ENCODE peak calls at places on chromosomes 2 and 18, in seven cellular contexts. D is lower lobe of right lung, L is type B pancreatic cell, K is endodermal cell, W is progenitor cell of endocrine pancreas, B is astrocyte of the spinal cord, Q is HFFc6. N is an unnamed sample.

GRCh38 chr2:217899231-217900009 is 103.4 kb downstream of the TNS1 start:
- DNase-seq in D (peak), L (no peak), K (peak), W (peak), B (peak), Q (peak), N (no peak)

GRCh38 chr2:23776021-23776420 is 150.9 kb downstream of the ATAD2B start:
- DNase-seq in D (no peak), L (no peak), K (no peak), W (no peak), B (no peak), Q (no peak), N (no peak)

GRCh38 chr2:65991864-65992554 is 442.9 kb upstream of the MEIS1 start:
- DNase-seq in D (no peak), L (no peak), K (no peak), W (no peak), B (no peak), Q (no peak), N (no peak)

GRCh38 chr2:160268382-160268781 is 68.3 kb upstream of the ITGB6 start:
- DNase-seq in D (no peak), L (no peak), K (no peak), W (no peak), B (no peak), Q (no peak), N (no peak)

GRCh38 chr18:71707985-71708500 is 836.1 kb downstream of the CBLN2 start:
- DNase-seq in D (no peak), L (no peak), K (no peak), W (no peak), B (no peak), Q (no peak), N (no peak)

GRCh38 chr18:79855147-79855910 is 57.6 kb downstream of the KCNG2 start:
- DNase-seq in D (no peak), L (peak), K (no peak), W (no peak), B (no peak), Q (no peak), N (no peak)

GRCh38 chr2:96847586-96847985 is 3.8 kb upstream of the ANKRD23 start:
- DNase-seq in D (no peak), L (no peak), K (no peak), W (no peak), B (no peak), Q (no peak), N (no peak)

GRCh38 chr2:20481798-20482405 is 35.0 kb downstream of the RHOB start:
- DNase-seq in D (no peak), L (no peak), K (no peak), W (no peak), B (no peak), Q (no peak), N (no peak)

GRCh38 chr2:9261231-9261883 is 54.7 kb downstream of the ASAP2 start:
- DNase-seq in D (no peak), L (no peak), K (no peak), W (no peak), B (no peak), Q (no peak), N (no peak)

GRCh38 chr2:97741686-97742085 is 28.3 kb downstream of the ZAP70 start:
- DNase-seq in D (no peak), L (no peak), K (no peak), W (no peak), B (no peak), Q (no peak), N (no peak)

GRCh38 chr18:79578396-79579260 is 101.0 kb upstream of the CTDP1 start:
- DNase-seq in D (peak), L (peak), K (peak), W (no peak), B (no peak), Q (no peak), N (no peak)

GRCh38 chr2:715847-716573 is 38.8 kb upstream of the TMEM18 start:
- DNase-seq in D (no peak), L (no peak), K (no peak), W (no peak), B (peak), Q (peak), N (no peak)

GRCh38 chr18:3284501-3284900 is 22.6 kb downstream of the MYL12B start:
- DNase-seq in D (no peak), L (no peak), K (no peak), W (no peak), B (no peak), Q (no peak), N (no peak)

GRCh38 chr18:48667276-48668254 is 128.7 kb downstream of the CTIF start:
- DNase-seq in D (no peak), L (no peak), K (peak), W (no peak), B (peak), Q (peak), N (peak)

GRCh38 chr18:9803698-9804516 is 81.9 kb upstream of the TXNDC2 start:
- DNase-seq in D (no peak), L (no peak), K (peak), W (no peak), B (no peak), Q (no peak), N (no peak)

GRCh38 chr18:45208164-45208563 is 407.1 kb upstream of the SLC14A2 start:
- DNase-seq in D (no peak), L (no peak), K (no peak), W (no peak), B (no peak), Q (no peak), N (no peak)

GRCh38 chr18:45212186-45213039 is 402.9 kb upstream of the SLC14A2 start:
- DNase-seq in D (peak), L (no peak), K (peak), W (peak), B (peak), Q (peak), N (peak)

GRCh38 chr18:45207328-45207727 is 407.9 kb upstream of the SLC14A2 start:
- DNase-seq in D (no peak), L (no peak), K (no peak), W (no peak), B (no peak), Q (no peak), N (no peak)

GRCh38 chr18:45218436-45218835 is 396.8 kb upstream of the SLC14A2 start:
- DNase-seq in D (no peak), L (no peak), K (no peak), W (no peak), B (no peak), Q (no peak), N (no peak)

GRCh38 chr18:45213040-45213333 is 402.3 kb upstream of the SLC14A2 start:
- DNase-seq in D (no peak), L (no peak), K (no peak), W (no peak), B (no peak), Q (no peak), N (no peak)
- TF ChIP-seq CTCF in D (no peak), L (peak), K (peak), W (no peak), B (no peak), Q (peak), N (peak)

GRCh38 chr2:25367296-25367695 is 25.6 kb upstream of the DNMT3A start:
- DNase-seq in D (no peak), L (no peak), K (no peak), W (no peak), B (no peak), Q (no peak), N (no peak)

GRCh38 chr2:25369876-25370275 is 28.2 kb upstream of the DNMT3A start:
- DNase-seq in D (no peak), L (no peak), K (no peak), W (no peak), B (no peak), Q (no peak), N (no peak)

GRCh38 chr2:25369439-25369838 is 27.7 kb upstream of the DNMT3A start:
- DNase-seq in D (no peak), L (no peak), K (no peak), W (no peak), B (no peak), Q (no peak), N (no peak)

GRCh38 chr2:25366629-25367028 is 24.9 kb upstream of the DNMT3A start:
- DNase-seq in D (no peak), L (no peak), K (no peak), W (no peak), B (no peak), Q (no peak), N (no peak)

DNA sequence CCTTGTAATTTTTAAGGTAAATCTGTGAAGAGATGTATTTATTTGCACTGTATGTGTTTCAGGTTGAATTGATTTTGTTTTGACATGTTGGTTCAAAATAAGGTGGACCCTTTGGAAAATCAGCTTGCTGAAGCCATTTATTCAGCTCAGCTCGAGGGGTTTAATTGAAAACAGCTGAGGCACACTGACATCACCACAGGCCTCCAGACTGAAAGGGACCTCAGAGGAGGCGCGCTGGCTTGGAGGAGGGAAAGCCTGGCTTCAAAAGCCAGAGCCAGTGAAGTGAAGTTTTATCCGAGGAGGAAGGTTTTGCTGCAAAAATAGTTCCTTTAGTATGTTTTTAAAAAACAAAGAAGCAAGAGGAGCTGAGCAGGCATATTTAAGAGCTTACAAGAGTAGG is 26.9 kb upstream of the DNMT3A start:
- DNase-seq in D (no peak), L (no peak), K (no peak), W (no peak), B (peak), Q (no peak), N (no peak)
- TF ChIP-seq CTCF in D (no peak), L (no peak), K (no peak), W (no peak), B (no peak), Q (no peak), N (no peak)

GRCh38 chr2:239973392-239973791 is 51.8 kb downstream of the NDUFA10 start:
- DNase-seq in D (no peak), L (no peak), K (no peak), W (no peak), B (no peak), Q (no peak), N (no peak)

GRCh38 chr2:239970004-239970623 is 55.0 kb downstream of the NDUFA10 start:
- DNase-seq in D (no peak), L (no peak), K (no peak), W (no peak), B (no peak), Q (no peak), N (no peak)

GRCh38 chr2:239968717-239969116 is 56.4 kb downstream of the NDUFA10 start:
- DNase-seq in D (no peak), L (no peak), K (no peak), W (no peak), B (no peak), Q (no peak), N (no peak)

GRCh38 chr2:239967244-239968036 is 57.7 kb downstream of the NDUFA10 start:
- DNase-seq in D (no peak), L (no peak), K (no peak), W (no peak), B (no peak), Q (no peak), N (no peak)

DNA sequence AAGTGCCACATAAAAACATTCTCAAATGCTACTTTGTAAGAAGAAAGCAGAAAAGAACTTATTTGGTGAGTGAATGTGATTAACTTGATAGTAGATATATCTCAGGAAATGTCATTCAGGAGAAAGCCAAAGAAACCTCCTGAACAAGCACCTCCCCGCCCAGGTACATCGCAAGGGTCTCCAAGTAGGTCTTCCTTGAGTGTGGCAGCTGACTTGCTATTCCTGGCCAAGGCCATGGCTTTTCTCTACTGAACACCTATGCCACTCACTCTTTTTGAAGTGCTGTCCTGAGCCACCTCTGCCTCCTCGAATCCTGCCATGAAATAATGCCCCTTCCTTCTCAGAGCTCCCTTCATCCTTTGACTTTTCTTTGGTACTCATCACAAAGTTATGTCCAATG is 54.0 kb downstream of the NDUFA10 start:
- DNase-seq in D (no peak), L (no peak), K (no peak), W (no peak), B (no peak), Q (no peak), N (no peak)
- TF ChIP-seq CTCF in D (no peak), L (no peak), K (no peak), W (no peak), B (no peak), Q (no peak), N (no peak)

GRCh38 chr18:59546164-59546563 is 151.1 kb downstream of the CCBE1 start:
- DNase-seq in D (no peak), L (no peak), K (no peak), W (no peak), B (peak), Q (peak), N (no peak)

GRCh38 chr18:59553273-59553672 is 143.9 kb downstream of the CCBE1 start:
- DNase-seq in D (no peak), L (no peak), K (no peak), W (no peak), B (no peak), Q (no peak), N (no peak)

GRCh38 chr18:59551902-59552635 is 145.2 kb downstream of the CCBE1 start:
- DNase-seq in D (no peak), L (no peak), K (no peak), W (no peak), B (no peak), Q (no peak), N (no peak)

GRCh38 chr18:59549797-59550516 is 147.3 kb downstream of the CCBE1 start:
- DNase-seq in D (no peak), L (no peak), K (no peak), W (no peak), B (no peak), Q (no peak), N (no peak)

GRCh38 chr18:59547691-59548182 is 149.5 kb downstream of the CCBE1 start:
- DNase-seq in D (no peak), L (no peak), K (peak), W (no peak), B (peak), Q (peak), N (no peak)
- TF ChIP-seq CTCF in D (no peak), L (peak), K (no peak), W (no peak), B (peak), Q (peak), N (no peak)

GRCh38 chr2:153872311-153873061 is 764 bp downstream of the GALNT13 start:
- DNase-seq in D (peak), L (peak), K (peak), W (peak), B (no peak), Q (no peak), N (no peak)

GRCh38 chr2:153875801-153876466 is 4.2 kb downstream of the GALNT13 start:
- DNase-seq in D (no peak), L (no peak), K (no peak), W (no peak), B (no peak), Q (no peak), N (no peak)

GRCh38 chr2:153870308-153870707 is 1.4 kb upstream of the GALNT13 start:
- DNase-seq in D (no peak), L (no peak), K (no peak), W (no peak), B (no peak), Q (no peak), N (no peak)

GRCh38 chr2:153873062-153874048 is 1.6 kb downstream of the GALNT13 start:
- DNase-seq in D (peak), L (no peak), K (peak), W (peak), B (no peak), Q (no peak), N (no peak)

GRCh38 chr2:153871231-153872221 is at the start of gene GALNT13:
- DNase-seq in D (peak), L (peak), K (peak), W (peak), B (peak), Q (no peak), N (no peak)
- TF ChIP-seq CTCF in D (no peak), L (no peak), K (no peak), W (no peak), B (no peak), Q (no peak), N (no peak)

GRCh38 chr18:27540126-27540525 is 355.0 kb upstream of the CHST9 start:
- DNase-seq in D (no peak), L (no peak), K (peak), W (no peak), B (no peak), Q (no peak), N (no peak)
- TF ChIP-seq CTCF in D (no peak), L (no peak), K (no peak), W (no peak), B (no peak), Q (no peak), N (no peak)

DNA sequence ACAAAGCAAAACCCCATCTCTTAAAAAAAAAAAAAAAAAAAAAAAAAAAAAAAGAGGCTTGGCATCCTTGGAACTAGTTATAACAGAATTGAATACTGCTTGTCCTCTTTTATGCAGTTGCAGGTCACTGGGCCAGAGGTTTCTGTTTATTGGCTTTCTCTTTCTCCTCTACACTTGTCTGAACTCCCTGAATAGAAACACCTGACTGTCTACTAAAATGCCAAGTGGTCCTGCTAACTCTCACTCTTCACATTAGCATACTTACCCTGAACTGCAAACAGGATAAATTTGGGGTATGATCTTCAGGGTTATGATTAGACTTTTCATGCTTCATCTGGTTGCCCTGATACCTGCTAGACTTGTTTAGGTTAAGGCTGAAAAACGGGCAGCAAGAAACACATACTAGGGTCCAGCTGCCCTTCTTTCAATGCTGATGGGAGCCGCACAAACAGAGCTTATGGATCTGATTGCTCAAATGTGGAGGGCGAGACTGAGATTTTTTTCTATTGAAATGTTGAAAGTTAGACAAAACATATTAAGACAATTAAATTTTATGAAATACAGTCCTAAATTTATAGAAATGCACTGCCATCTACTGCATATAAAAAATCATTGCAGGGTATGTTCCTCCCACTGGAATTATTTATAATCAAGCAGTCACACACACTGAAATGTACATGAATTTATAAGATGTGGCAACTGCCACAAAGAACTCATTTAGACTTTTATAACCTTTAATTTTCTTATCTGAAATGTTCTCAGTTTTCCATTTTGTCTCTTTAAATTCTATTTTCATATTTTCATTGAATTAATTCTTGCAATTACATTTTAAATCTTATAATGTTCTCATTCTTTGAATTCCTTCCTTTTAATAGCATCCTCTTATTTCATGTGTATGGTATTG is 40.8 kb downstream of the GTF3C3 start:
- DNase-seq in D (no peak), L (no peak), K (no peak), W (no peak), B (peak), Q (peak), N (no peak)
- TF ChIP-seq CTCF in D (peak), L (peak), K (peak), W (peak), B (peak), Q (peak), N (no peak)

GRCh38 chr2:102708847-102709559 is 52.8 kb upstream of the TMEM182 start:
- DNase-seq in D (no peak), L (no peak), K (peak), W (no peak), B (peak), Q (peak), N (no peak)
- TF ChIP-seq CTCF in D (no peak), L (no peak), K (no peak), W (no peak), B (no peak), Q (no peak), N (no peak)

DNA sequence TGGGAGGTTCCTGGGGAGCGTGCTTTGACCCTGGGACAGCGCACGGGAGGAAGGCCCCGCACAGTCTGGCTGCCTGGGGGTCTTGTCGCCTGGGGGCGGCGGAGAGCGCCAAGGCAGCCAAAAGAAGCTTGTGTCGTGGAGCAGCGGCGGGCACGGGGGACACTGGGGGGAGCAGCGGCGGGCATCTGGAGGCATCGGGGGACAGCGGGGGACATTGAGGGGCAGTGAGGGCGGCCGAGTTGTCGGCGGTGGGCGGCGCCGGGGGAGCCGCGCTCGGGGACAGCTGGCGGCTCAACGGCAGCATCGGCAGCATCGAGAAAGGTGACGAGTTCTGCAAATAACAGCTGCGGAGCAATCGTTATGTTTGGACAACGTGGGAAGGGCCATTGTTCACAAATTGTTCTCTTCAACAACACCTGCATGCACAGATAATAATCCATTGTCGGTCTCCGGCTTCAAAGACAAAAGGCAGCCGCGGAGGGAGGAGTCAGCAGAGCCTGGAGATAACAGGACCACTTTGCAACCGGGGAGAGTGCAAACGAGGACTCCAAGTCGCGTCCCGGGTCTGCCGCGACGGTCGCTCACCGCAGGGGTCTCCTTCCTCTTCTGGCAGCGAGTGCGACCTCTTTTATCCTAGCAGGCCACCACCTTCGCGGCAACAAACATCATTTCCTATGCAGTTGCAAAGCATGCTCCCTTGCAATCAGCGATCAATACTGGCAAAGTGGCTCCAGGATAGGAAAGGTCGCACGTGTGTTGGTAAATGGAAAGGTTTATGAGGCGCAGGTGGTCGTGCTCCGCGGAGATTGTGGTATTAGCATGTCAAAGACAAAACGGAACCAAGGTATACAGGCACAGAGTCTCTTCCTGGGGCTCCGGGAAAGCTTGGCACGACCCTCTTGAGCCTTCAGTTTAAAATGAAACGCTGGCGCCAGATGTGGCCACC is 132.3 kb upstream of the DLX2 start:
- DNase-seq in D (no peak), L (no peak), K (peak), W (peak), B (no peak), Q (no peak), N (no peak)
- TF ChIP-seq CTCF in D (no peak), L (no peak), K (no peak), W (no peak), B (peak), Q (no peak), N (no peak)